ENCODE peak calls at places on chromosomes 7 and 10, in six cellular contexts. P, K, F, N, R and G are unnamed samples.

GRCh38 chr10:58701398-58702135 is 188.9 kb downstream of the BICC1 start:
- DNase-seq in P (no peak), K (no peak), F (no peak), N (no peak), R (no peak), G (no peak)

GRCh38 chr7:143222782-143223181 is 945 bp downstream of the TAS2R40 start:
- DNase-seq in P (no peak), K (no peak), F (no peak), N (no peak), R (no peak), G (no peak)

GRCh38 chr10:43754569-43755260 is 106.0 kb upstream of the ZNF32 start:
- DNase-seq in P (peak; percentile 29), K (no peak), F (no peak), N (no peak), R (no peak), G (no peak)

GRCh38 chr10:7264313-7264741 is 146.5 kb downstream of the SFMBT2 start:
- DNase-seq in P (no peak), K (no peak), F (no peak), N (no peak), R (no peak), G (no peak)

GRCh38 chr10:75023074-75023473 is 88.4 kb upstream of the SAMD8 start:
- DNase-seq in P (no peak), K (no peak), F (no peak), N (no peak), R (no peak), G (no peak)

GRCh38 chr7:96236198-96237039 is 85.5 kb downstream of the SLC25A13 start:
- DNase-seq in P (no peak), K (peak; percentile 18), F (no peak), N (no peak), R (peak; percentile 97), G (no peak)

GRCh38 chr7:39535064-39535463 is 31.1 kb upstream of the YAE1 start:
- DNase-seq in P (no peak), K (no peak), F (no peak), N (no peak), R (no peak), G (no peak)

GRCh38 chr10:94725871-94726270 is 36.6 kb upstream of the CYP2C19 start:
- DNase-seq in P (no peak), K (no peak), F (no peak), N (no peak), R (no peak), G (no peak)

GRCh38 chr10:18134921-18135320 is 5.3 kb upstream of the CACNB2 start:
- DNase-seq in P (no peak), K (no peak), F (no peak), N (no peak), R (no peak), G (no peak)

GRCh38 chr7:44149571-44150465 is 8.7 kb upstream of the MYL7 start:
- DNase-seq in P (no peak), K (no peak), F (no peak), N (no peak), R (no peak), G (no peak)

GRCh38 chr7:138981332-138982203 is at the start of gene KIAA1549:
- DNase-seq in P (no peak), K (peak; percentile 12), F (peak; percentile 33), N (no peak), R (peak; percentile 80), G (no peak)

GRCh38 chr10:104267721-104268690 is 978 bp upstream of the GSTO2 start:
- DNase-seq in P (no peak), K (no peak), F (no peak), N (no peak), R (no peak), G (no peak)

GRCh38 chr7:139871820-139872219 is 42.8 kb downstream of the TBXAS1 start:
- DNase-seq in P (no peak), K (no peak), F (no peak), N (no peak), R (no peak), G (no peak)

GRCh38 chr10:16545126-16545736 is 23.6 kb upstream of the C1QL3 start:
- DNase-seq in P (no peak), K (peak; percentile 6), F (peak; percentile 13), N (no peak), R (peak; percentile 38), G (peak; percentile 22)

GRCh38 chr7:133253522-133253882 is 624 bp downstream of the EXOC4 start:
- DNase-seq in P (no peak), K (no peak), F (peak; percentile 22), N (no peak), R (peak; percentile 47), G (no peak)

GRCh38 chr7:42982604-42983115 is 50.5 kb downstream of the MRPL32 start:
- DNase-seq in P (no peak), K (no peak), F (peak; percentile 87), N (no peak), R (no peak), G (no peak)

GRCh38 chr7:44959956-44960640 is 18.7 kb downstream of the MYO1G start:
- DNase-seq in P (no peak), K (no peak), F (no peak), N (no peak), R (no peak), G (no peak)

GRCh38 chr7:103423467-103424179 is 22.4 kb downstream of the SLC26A5 start:
- DNase-seq in P (no peak), K (no peak), F (no peak), N (no peak), R (no peak), G (no peak)

GRCh38 chr7:95046494-95047240 is 139.3 kb downstream of the PPP1R9A start:
- DNase-seq in P (no peak), K (no peak), F (no peak), N (no peak), R (no peak), G (no peak)

GRCh38 chr7:116417593-116418345 is 81.8 kb upstream of the CAV2 start:
- DNase-seq in P (no peak), K (no peak), F (no peak), N (no peak), R (peak; percentile 69), G (no peak)

GRCh38 chr7:120898710-120899499 is 41.0 kb upstream of the TSPAN12 start:
- DNase-seq in P (no peak), K (no peak), F (peak; percentile 56), N (no peak), R (no peak), G (no peak)

GRCh38 chr7:99036531-99037175 is 107.3 kb downstream of the SMURF1 start:
- DNase-seq in P (peak; percentile 41), K (no peak), F (peak; percentile 32), N (no peak), R (peak; percentile 35), G (no peak)

GRCh38 chr7:11779864-11780263 is 52.1 kb downstream of the THSD7A start:
- DNase-seq in P (no peak), K (no peak), F (no peak), N (no peak), R (no peak), G (no peak)

GRCh38 chr7:69670701-69671100 is 72.4 kb downstream of the AUTS2 start:
- DNase-seq in P (no peak), K (no peak), F (no peak), N (no peak), R (no peak), G (no peak)

GRCh38 chr10:97718659-97719142 is 5.2 kb downstream of the MARVELD1 start:
- DNase-seq in P (no peak), K (peak; percentile 75), F (peak; percentile 61), N (no peak), R (no peak), G (no peak)

GRCh38 chr7:121101621-121102020 is 113.1 kb downstream of the CPED1 start:
- DNase-seq in P (no peak), K (no peak), F (no peak), N (no peak), R (no peak), G (no peak)

GRCh38 chr10:71075759-71076472 is 136.5 kb upstream of the UNC5B start:
- DNase-seq in P (no peak), K (no peak), F (no peak), N (no peak), R (no peak), G (no peak)

GRCh38 chr7:115085421-115085820 is 163.5 kb downstream of the MDFIC start:
- DNase-seq in P (no peak), K (no peak), F (no peak), N (no peak), R (no peak), G (no peak)

GRCh38 chr7:115086146-115086841 is 164.4 kb downstream of the MDFIC start:
- DNase-seq in P (no peak), K (no peak), F (no peak), N (no peak), R (no peak), G (no peak)

GRCh38 chr7:115083935-115084334 is 162.0 kb downstream of the MDFIC start:
- DNase-seq in P (no peak), K (no peak), F (no peak), N (no peak), R (no peak), G (no peak)

GRCh38 chr7:115088938-115089337 is 167.0 kb downstream of the MDFIC start:
- DNase-seq in P (no peak), K (no peak), F (no peak), N (no peak), R (no peak), G (no peak)

DNA sequence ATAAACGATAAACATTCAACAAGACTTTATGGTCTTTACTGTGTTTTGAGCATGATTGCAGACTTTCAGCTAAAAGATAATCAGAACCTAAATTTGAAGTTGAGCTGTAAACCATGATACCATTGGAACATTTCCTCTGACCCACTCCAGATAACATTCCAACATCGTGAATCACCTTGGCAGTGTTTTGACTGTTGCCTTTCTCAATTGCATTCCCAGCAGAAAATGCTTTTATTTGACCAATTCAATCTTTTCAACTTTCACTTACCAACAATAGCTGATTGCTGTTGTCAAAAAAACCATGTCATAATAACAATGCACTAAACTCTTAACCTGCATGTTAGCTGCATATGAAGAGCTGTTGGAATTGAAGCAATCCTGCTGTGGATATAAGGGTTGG is 165.5 kb downstream of the MDFIC start:
- DNase-seq in P (peak; percentile 3), K (peak; percentile 29), F (peak; percentile 31), N (no peak), R (no peak), G (no peak)
- H3K27ac ChIP-seq in P (no peak overlapping the region), K (no peak overlapping the region), F (no peak overlapping the region), N (no peak overlapping the region), R (no peak overlapping the region), G (no peak overlapping the region)

DNA sequence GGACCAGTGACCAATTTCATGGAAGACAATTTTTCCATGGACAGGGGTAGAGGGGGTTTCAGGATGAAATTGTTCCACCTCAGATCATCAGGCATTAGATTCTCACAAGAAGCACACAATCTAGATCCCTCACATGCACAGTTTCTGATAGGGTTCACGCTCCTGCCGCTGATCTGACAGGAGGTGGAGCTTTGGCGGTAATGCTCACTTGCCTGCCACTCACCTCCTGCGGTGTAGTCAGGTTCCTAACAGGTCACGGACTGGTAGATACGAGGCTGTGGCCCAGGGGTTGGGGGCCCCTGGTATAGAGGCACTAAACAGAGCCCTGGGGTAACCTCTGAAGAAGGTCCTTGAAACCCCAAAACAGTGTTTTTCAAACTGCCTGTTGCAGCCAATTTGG is 6.5 kb downstream of the BRAF start:
- DNase-seq in P (no peak), K (no peak), F (no peak), N (no peak), R (no peak), G (no peak)
- TF ChIP-seq SIN3A in P (no peak), K (no peak), F (no peak), N (no peak), R (no peak), G (no peak)

GRCh38 chr7:1022801-1023465 is 21.4 kb upstream of the GPR146 start:
- DNase-seq in P (no peak), K (no peak), F (no peak), N (no peak), R (no peak), G (no peak)
- H3K4me1 ChIP-seq in P (no peaks in the 10 kb centered on the region), K (peaks cover 2% of the 10 kb centered on the region), F (peaks cover 20% of the 10 kb centered on the region), N (peaks cover 35% of the 10 kb centered on the region), R (no peaks in the 10 kb centered on the region), G (peaks cover 17% of the 10 kb centered on the region)

GRCh38 chr10:3339121-3339520 is 166.5 kb upstream of the PITRM1 start:
- DNase-seq in P (no peak), K (no peak), F (no peak), N (no peak), R (no peak), G (no peak)
- H3K27ac ChIP-seq in P (no peak overlapping the region), K (no peak overlapping the region), F (no peak overlapping the region), N (no peak overlapping the region), R (no peak overlapping the region), G (no peak overlapping the region)